ENCODE peak calls at places on chromosomes 3 and 15, in seven cellular contexts. One of them, this sample, is unnamed. For H3K36me3, the result is how much of the 10 kb centered on the place peaks cover.

GRCh38 chr15:85750319-85750806 is 44.4 kb downstream of the KLHL25 start:
- DNase-seq in PC-3: no peak
- DNase-seq in heart left ventricle: peak
- DNase-seq in breast epithelium: peak
- DNase-seq in upper lobe of right lung: peak
- DNase-seq in mammary epithelial cell: no peak
- DNase-seq in HCT116: no peak
- DNase-seq in this sample: no peak

GRCh38 chr15:45612790-45613415 is 21.9 kb upstream of the SQOR start:
- DNase-seq in mammary epithelial cell: no peak
- DNase-seq in upper lobe of right lung: no peak
- DNase-seq in PC-3: peak
- DNase-seq in HCT116: no peak
- DNase-seq in breast epithelium: no peak
- DNase-seq in heart left ventricle: no peak
- DNase-seq in this sample: no peak

GRCh38 chr15:74954515-74954914 is 2.1 kb downstream of the RPP25 start:
- DNase-seq in HCT116: no peak
- DNase-seq in heart left ventricle: no peak
- DNase-seq in upper lobe of right lung: no peak
- DNase-seq in breast epithelium: no peak
- DNase-seq in PC-3: no peak
- DNase-seq in mammary epithelial cell: no peak
- DNase-seq in this sample: no peak

GRCh38 chr3:99637041-99637380 is 1.4 kb upstream of the COL8A1 start:
- DNase-seq in mammary epithelial cell: peak
- DNase-seq in heart left ventricle: no peak
- DNase-seq in upper lobe of right lung: no peak
- DNase-seq in HCT116: no peak
- DNase-seq in breast epithelium: no peak
- DNase-seq in PC-3: peak
- DNase-seq in this sample: no peak

GRCh38 chr3:53324011-53324544 is 23.3 kb downstream of the DCP1A start:
- DNase-seq in heart left ventricle: peak
- DNase-seq in HCT116: no peak
- DNase-seq in upper lobe of right lung: no peak
- DNase-seq in breast epithelium: no peak
- DNase-seq in mammary epithelial cell: no peak
- DNase-seq in PC-3: no peak
- DNase-seq in this sample: no peak

GRCh38 chr15:51621917-51622268 is 678 bp downstream of the DMXL2 start:
- DNase-seq in upper lobe of right lung: no peak
- DNase-seq in mammary epithelial cell: peak
- DNase-seq in heart left ventricle: peak
- DNase-seq in HCT116: peak
- DNase-seq in breast epithelium: no peak
- DNase-seq in PC-3: peak
- DNase-seq in this sample: no peak

GRCh38 chr3:25480811-25481210 is 52.7 kb downstream of the RARB start:
- DNase-seq in mammary epithelial cell: no peak
- DNase-seq in breast epithelium: no peak
- DNase-seq in HCT116: no peak
- DNase-seq in heart left ventricle: no peak
- DNase-seq in PC-3: no peak
- DNase-seq in upper lobe of right lung: no peak
- DNase-seq in this sample: no peak

GRCh38 chr15:54354341-54354740 is 376.1 kb downstream of the UNC13C start:
- DNase-seq in mammary epithelial cell: no peak
- DNase-seq in heart left ventricle: no peak
- DNase-seq in PC-3: no peak
- DNase-seq in upper lobe of right lung: no peak
- DNase-seq in HCT116: no peak
- DNase-seq in breast epithelium: no peak
- DNase-seq in this sample: no peak

GRCh38 chr15:61051570-61052031 is 177.5 kb downstream of the RORA start:
- DNase-seq in upper lobe of right lung: no peak
- DNase-seq in HCT116: no peak
- DNase-seq in breast epithelium: no peak
- DNase-seq in PC-3: peak
- DNase-seq in mammary epithelial cell: peak
- DNase-seq in heart left ventricle: peak
- DNase-seq in this sample: no peak

GRCh38 chr3:150237490-150237889 is 170.6 kb upstream of the TSC22D2 start:
- DNase-seq in upper lobe of right lung: no peak
- DNase-seq in heart left ventricle: no peak
- DNase-seq in PC-3: peak
- DNase-seq in breast epithelium: no peak
- DNase-seq in HCT116: peak
- DNase-seq in mammary epithelial cell: peak
- DNase-seq in this sample: no peak

GRCh38 chr3:16058511-16058910 is 116.0 kb upstream of the GALNT15 start:
- DNase-seq in breast epithelium: no peak
- DNase-seq in PC-3: peak
- DNase-seq in HCT116: no peak
- DNase-seq in heart left ventricle: no peak
- DNase-seq in upper lobe of right lung: no peak
- DNase-seq in mammary epithelial cell: no peak
- DNase-seq in this sample: no peak

GRCh38 chr3:76585794-76586392 is 454.0 kb upstream of the ROBO2 start:
- DNase-seq in heart left ventricle: no peak
- DNase-seq in HCT116: no peak
- DNase-seq in mammary epithelial cell: no peak
- DNase-seq in upper lobe of right lung: no peak
- DNase-seq in breast epithelium: no peak
- DNase-seq in PC-3: peak
- DNase-seq in this sample: no peak

GRCh38 chr3:124791142-124791541 is 60.9 kb downstream of the UMPS start:
- DNase-seq in mammary epithelial cell: no peak
- DNase-seq in upper lobe of right lung: no peak
- DNase-seq in HCT116: no peak
- DNase-seq in PC-3: no peak
- DNase-seq in heart left ventricle: no peak
- DNase-seq in breast epithelium: no peak
- DNase-seq in this sample: no peak

GRCh38 chr3:129632977-129633376 is 26.5 kb upstream of the PLXND1 start:
- DNase-seq in PC-3: no peak
- DNase-seq in heart left ventricle: no peak
- DNase-seq in HCT116: no peak
- DNase-seq in breast epithelium: no peak
- DNase-seq in mammary epithelial cell: no peak
- DNase-seq in upper lobe of right lung: no peak
- DNase-seq in this sample: no peak

GRCh38 chr15:36798366-36798765 is 218.9 kb downstream of the CDIN1 start:
- DNase-seq in PC-3: peak
- DNase-seq in HCT116: no peak
- DNase-seq in breast epithelium: no peak
- DNase-seq in mammary epithelial cell: no peak
- DNase-seq in heart left ventricle: no peak
- DNase-seq in upper lobe of right lung: no peak
- DNase-seq in this sample: no peak

GRCh38 chr15:97961067-97961954 is 808 bp downstream of the ARRDC4 start:
- DNase-seq in upper lobe of right lung: peak
- DNase-seq in heart left ventricle: peak
- DNase-seq in breast epithelium: peak
- DNase-seq in mammary epithelial cell: peak
- DNase-seq in PC-3: peak
- DNase-seq in HCT116: peak
- DNase-seq in this sample: no peak

GRCh38 chr3:150149651-150150051 is 179.0 kb upstream of the PFN2 start:
- DNase-seq in HCT116: no peak
- DNase-seq in breast epithelium: no peak
- DNase-seq in upper lobe of right lung: no peak
- DNase-seq in heart left ventricle: no peak
- DNase-seq in PC-3: peak
- DNase-seq in mammary epithelial cell: peak
- DNase-seq in this sample: no peak

GRCh38 chr3:111307676-111308075 is 234.3 kb upstream of the CD96 start:
- DNase-seq in heart left ventricle: no peak
- DNase-seq in mammary epithelial cell: no peak
- DNase-seq in PC-3: no peak
- DNase-seq in upper lobe of right lung: no peak
- DNase-seq in HCT116: no peak
- DNase-seq in breast epithelium: no peak
- DNase-seq in this sample: no peak

GRCh38 chr15:44028349-44028748 is 166.7 kb downstream of the FRMD5 start:
- DNase-seq in HCT116: no peak
- DNase-seq in heart left ventricle: no peak
- DNase-seq in upper lobe of right lung: no peak
- DNase-seq in mammary epithelial cell: peak
- DNase-seq in breast epithelium: no peak
- DNase-seq in PC-3: no peak
- DNase-seq in this sample: no peak

GRCh38 chr15:29618586-29618985 is 203.7 kb downstream of the TJP1 start:
- DNase-seq in breast epithelium: no peak
- DNase-seq in HCT116: no peak
- DNase-seq in PC-3: no peak
- DNase-seq in heart left ventricle: no peak
- DNase-seq in mammary epithelial cell: no peak
- DNase-seq in upper lobe of right lung: no peak
- DNase-seq in this sample: no peak

GRCh38 chr3:133457025-133457424 is 57.2 kb downstream of the BFSP2 start:
- DNase-seq in HCT116: no peak
- DNase-seq in breast epithelium: no peak
- DNase-seq in mammary epithelial cell: no peak
- DNase-seq in heart left ventricle: no peak
- DNase-seq in upper lobe of right lung: no peak
- DNase-seq in PC-3: no peak
- DNase-seq in this sample: no peak

GRCh38 chr3:52978109-52978754 is 67.6 kb downstream of the SFMBT1 start:
- DNase-seq in mammary epithelial cell: peak
- DNase-seq in upper lobe of right lung: no peak
- DNase-seq in breast epithelium: no peak
- DNase-seq in HCT116: no peak
- DNase-seq in PC-3: no peak
- DNase-seq in heart left ventricle: peak
- DNase-seq in this sample: no peak

GRCh38 chr15:88018865-88019626 is 237.5 kb downstream of the NTRK3 start:
- DNase-seq in HCT116: no peak
- DNase-seq in mammary epithelial cell: peak
- DNase-seq in breast epithelium: no peak
- DNase-seq in PC-3: no peak
- DNase-seq in upper lobe of right lung: no peak
- DNase-seq in heart left ventricle: no peak
- DNase-seq in this sample: no peak

GRCh38 chr3:5093786-5094185 is 28.3 kb upstream of the ARL8B start:
- DNase-seq in PC-3: no peak
- DNase-seq in HCT116: no peak
- DNase-seq in heart left ventricle: no peak
- DNase-seq in mammary epithelial cell: no peak
- DNase-seq in upper lobe of right lung: no peak
- DNase-seq in breast epithelium: no peak
- DNase-seq in this sample: no peak

GRCh38 chr15:96326551-96327154 is 3.8 kb upstream of the NR2F2 start:
- DNase-seq in heart left ventricle: no peak
- DNase-seq in HCT116: no peak
- DNase-seq in mammary epithelial cell: peak
- DNase-seq in breast epithelium: peak
- DNase-seq in upper lobe of right lung: peak
- DNase-seq in PC-3: peak
- DNase-seq in this sample: no peak

GRCh38 chr15:62719316-62719715 is 323.2 kb upstream of the TPM1 start:
- DNase-seq in breast epithelium: no peak
- DNase-seq in heart left ventricle: no peak
- DNase-seq in mammary epithelial cell: peak
- DNase-seq in upper lobe of right lung: no peak
- DNase-seq in HCT116: no peak
- DNase-seq in PC-3: no peak
- DNase-seq in this sample: no peak

GRCh38 chr3:85148056-85148455 is 189.3 kb downstream of the CADM2 start:
- DNase-seq in breast epithelium: no peak
- DNase-seq in HCT116: no peak
- DNase-seq in upper lobe of right lung: no peak
- DNase-seq in heart left ventricle: no peak
- DNase-seq in mammary epithelial cell: no peak
- DNase-seq in PC-3: no peak
- DNase-seq in this sample: no peak

GRCh38 chr15:82081904-82082810 is 36.3 kb upstream of the MEX3B start:
- DNase-seq in upper lobe of right lung: no peak
- DNase-seq in mammary epithelial cell: peak
- DNase-seq in PC-3: peak
- DNase-seq in heart left ventricle: no peak
- DNase-seq in breast epithelium: no peak
- DNase-seq in HCT116: no peak
- DNase-seq in this sample: peak

GRCh38 chr15:36908991-36909390 is 191.4 kb downstream of the MEIS2 start:
- DNase-seq in heart left ventricle: no peak
- DNase-seq in PC-3: no peak
- DNase-seq in HCT116: no peak
- DNase-seq in breast epithelium: no peak
- DNase-seq in upper lobe of right lung: no peak
- DNase-seq in mammary epithelial cell: no peak
- DNase-seq in this sample: no peak

GRCh38 chr3:64329037-64329436 is 103.8 kb upstream of the PRICKLE2 start:
- DNase-seq in heart left ventricle: no peak
- DNase-seq in breast epithelium: no peak
- DNase-seq in upper lobe of right lung: no peak
- DNase-seq in PC-3: no peak
- DNase-seq in mammary epithelial cell: peak
- DNase-seq in HCT116: no peak
- DNase-seq in this sample: no peak
- TF ChIP-seq CTCF in heart left ventricle: no peak
- TF ChIP-seq CTCF in breast epithelium: no peak
- TF ChIP-seq CTCF in upper lobe of right lung: no peak
- TF ChIP-seq CTCF in PC-3: no peak
- TF ChIP-seq CTCF in mammary epithelial cell: peak
- TF ChIP-seq CTCF in HCT116: no peak
- TF ChIP-seq CTCF in this sample: no peak

GRCh38 chr3:122410639-122411038 is 5.2 kb downstream of the WDR5B start:
- DNase-seq in heart left ventricle: no peak
- DNase-seq in HCT116: no peak
- DNase-seq in PC-3: no peak
- DNase-seq in upper lobe of right lung: no peak
- DNase-seq in mammary epithelial cell: no peak
- DNase-seq in breast epithelium: no peak
- DNase-seq in this sample: no peak
- H3K36me3 ChIP-seq in heart left ventricle: under half
- H3K36me3 ChIP-seq in HCT116: under half
- H3K36me3 ChIP-seq in PC-3: under half
- H3K36me3 ChIP-seq in upper lobe of right lung: under half
- H3K36me3 ChIP-seq in mammary epithelial cell: under half
- H3K36me3 ChIP-seq in breast epithelium: under half
- H3K36me3 ChIP-seq in this sample: under half

DNA sequence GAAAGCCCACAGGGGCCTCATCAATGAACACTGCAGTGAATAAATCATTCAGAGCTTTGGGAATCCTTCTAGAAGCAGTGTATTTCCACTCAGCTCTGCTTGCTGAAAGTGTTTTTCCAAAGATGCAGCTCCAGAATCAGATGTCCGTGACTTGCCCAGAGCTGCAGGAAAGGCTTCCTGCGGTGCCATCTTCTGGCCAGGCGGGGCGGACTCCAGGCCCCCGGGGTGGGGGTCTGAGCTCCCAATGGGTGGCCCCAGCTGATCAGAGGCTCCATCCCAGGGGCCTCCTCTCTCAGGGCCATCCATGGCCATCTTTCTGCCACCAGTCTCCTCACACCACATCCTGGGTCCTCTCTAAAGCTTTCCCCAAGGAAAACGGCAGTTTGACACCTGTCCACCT is 81.5 kb downstream of the C3orf70 start:
- DNase-seq in breast epithelium: no peak
- DNase-seq in heart left ventricle: no peak
- DNase-seq in HCT116: no peak
- DNase-seq in PC-3: no peak
- DNase-seq in mammary epithelial cell: no peak
- DNase-seq in upper lobe of right lung: no peak
- DNase-seq in this sample: no peak
- TF ChIP-seq CTCF in breast epithelium: no peak
- TF ChIP-seq CTCF in heart left ventricle: no peak
- TF ChIP-seq CTCF in HCT116: no peak
- TF ChIP-seq CTCF in PC-3: peak
- TF ChIP-seq CTCF in mammary epithelial cell: no peak
- TF ChIP-seq CTCF in upper lobe of right lung: no peak
- TF ChIP-seq CTCF in this sample: no peak

GRCh38 chr3:30675006-30675405 is 68.6 kb downstream of the TGFBR2 start:
- DNase-seq in breast epithelium: no peak
- DNase-seq in HCT116: no peak
- DNase-seq in heart left ventricle: no peak
- DNase-seq in PC-3: no peak
- DNase-seq in upper lobe of right lung: no peak
- DNase-seq in mammary epithelial cell: no peak
- DNase-seq in this sample: no peak
- H3K36me3 ChIP-seq in breast epithelium: under half
- H3K36me3 ChIP-seq in HCT116: half or more
- H3K36me3 ChIP-seq in heart left ventricle: half or more
- H3K36me3 ChIP-seq in PC-3: half or more
- H3K36me3 ChIP-seq in upper lobe of right lung: half or more
- H3K36me3 ChIP-seq in mammary epithelial cell: half or more
- H3K36me3 ChIP-seq in this sample: under half

This sample was measured in kidney epithelial cell.